ENCODE peak calls at places on chromosomes 2 and 18, in seven cellular contexts. N, I, X, S, M, Y and T are unnamed samples.
A peak's percentile ranks its signal among the peaks of the same experiment; 100 is the strongest.

GRCh38 chr2:147511491-147511948 is 333.3 kb upstream of the ACVR2A start:
- DNase-seq in X (no peak), I (peak; percentile 35), M (no peak), S (no peak), N (peak; percentile 23), Y (no peak), T (no peak)

GRCh38 chr2:218876562-218877219 is 4.0 kb upstream of the WNT10A start:
- DNase-seq in I (peak; percentile 49), M (peak; percentile 45), X (peak; percentile 78), Y (no peak), N (peak; percentile 71), S (peak; percentile 88), T (peak; percentile 72)

GRCh38 chr2:136139601-136140000 is 21.7 kb upstream of the CXCR4 start:
- DNase-seq in X (peak; percentile 55), S (no peak), M (no peak), N (no peak), Y (no peak), I (no peak), T (no peak)

GRCh38 chr2:197263077-197263476 is 47.5 kb downstream of the ANKRD44 start:
- DNase-seq in X (no peak), S (no peak), Y (no peak), N (no peak), M (no peak), I (no peak), T (no peak)

GRCh38 chr2:102520009-102520408 is 47.0 kb downstream of the SLC9A4 start:
- DNase-seq in I (no peak), S (peak; percentile 22), M (no peak), X (peak; percentile 68), N (peak; percentile 26), Y (no peak), T (no peak)

GRCh38 chr2:121282800-121283382 is 2.1 kb downstream of the TFCP2L1 start:
- DNase-seq in Y (no peak), S (no peak), X (no peak), I (no peak), N (no peak), M (no peak), T (no peak)

GRCh38 chr2:69917854-69918253 is 2.9 kb downstream of the MXD1 start:
- DNase-seq in S (no peak), M (no peak), I (no peak), N (peak; percentile 75), X (no peak), Y (no peak), T (peak; percentile 19)

GRCh38 chr18:37481058-37481457 is 84.5 kb downstream of the CELF4 start:
- DNase-seq in M (no peak), X (no peak), S (no peak), N (no peak), Y (no peak), I (no peak), T (no peak)

GRCh38 chr2:158600155-158600802 is 143.5 kb downstream of the PKP4 start:
- DNase-seq in M (no peak), S (no peak), X (no peak), I (peak; percentile 32), N (peak; percentile 84), Y (no peak), T (peak; percentile 85)

GRCh38 chr2:121530210-121530562 is 494 bp upstream of the RNU4ATAC start:
- DNase-seq in I (peak; percentile 63), M (no peak), X (peak; percentile 85), S (peak; percentile 87), N (peak; percentile 83), Y (peak; percentile 47), T (peak; percentile 82)

GRCh38 chr18:49647496-49648168 is 85.8 kb downstream of the LIPG start:
- DNase-seq in I (no peak), M (no peak), N (peak; percentile 50), Y (no peak), S (no peak), X (no peak), T (no peak)

GRCh38 chr2:55102056-55102812 is 52.0 kb upstream of the RTN4 start:
- DNase-seq in X (no peak), M (no peak), I (no peak), N (peak; percentile 90), Y (no peak), S (no peak), T (no peak)

GRCh38 chr18:477565-477964 is 22.9 kb downstream of the COLEC12 start:
- DNase-seq in M (no peak), X (peak; percentile 44), N (no peak), I (no peak), S (no peak), Y (no peak), T (no peak)

GRCh38 chr2:171451074-171451473 is 17.0 kb downstream of the DCAF17 start:
- DNase-seq in S (no peak), N (no peak), Y (no peak), M (no peak), X (no peak), I (no peak), T (no peak)

GRCh38 chr18:63686871-63687270 is 15.9 kb upstream of the SERPINB11 start:
- DNase-seq in I (no peak), X (no peak), M (no peak), Y (no peak), N (peak; percentile 34), S (no peak), T (no peak)

GRCh38 chr2:96552284-96553175 is 16.0 kb downstream of the ARID5A start:
- DNase-seq in M (no peak), Y (no peak), N (no peak), X (no peak), S (peak; percentile 15), I (no peak), T (no peak)

GRCh38 chr2:217988840-217989204 is 14.0 kb downstream of the TNS1 start:
- DNase-seq in N (no peak), I (no peak), M (no peak), S (no peak), X (no peak), Y (no peak), T (no peak)

GRCh38 chr2:203600286-203600685 is 65.2 kb upstream of the RAPH1 start:
- DNase-seq in I (no peak), S (no peak), M (no peak), N (no peak), Y (peak; percentile 62), X (no peak), T (no peak)

GRCh38 chr2:238921681-238922319 is 73.9 kb downstream of the TWIST2 start:
- DNase-seq in X (no peak), S (no peak), N (no peak), M (no peak), Y (no peak), I (peak; percentile 9), T (no peak)

GRCh38 chr18:13435596-13436333 is 217.2 kb downstream of the LDLRAD4 start:
- DNase-seq in I (peak; percentile 40), M (no peak), S (no peak), X (no peak), Y (no peak), N (peak; percentile 64), T (no peak)

GRCh38 chr2:75079575-75079974 is 119.7 kb downstream of the TACR1 start:
- DNase-seq in X (no peak), S (no peak), Y (no peak), N (no peak), M (no peak), I (no peak), T (no peak)

GRCh38 chr2:46716806-46717732 is 198.5 kb downstream of the MCFD2 start:
- DNase-seq in Y (no peak), S (no peak), X (no peak), I (no peak), M (no peak), N (peak; percentile 83), T (no peak)

GRCh38 chr2:193368615-193369014 is 1173.9 kb upstream of the TMEFF2 start:
- DNase-seq in X (no peak), S (no peak), I (no peak), Y (no peak), M (no peak), N (no peak), T (no peak)

GRCh38 chr2:195118276-195118675 is 538.8 kb upstream of the SLC39A10 start:
- DNase-seq in Y (no peak), S (no peak), X (no peak), M (no peak), N (no peak), I (no peak), T (no peak)
- H3K4me3 ChIP-seq in Y (no peak overlapping the region), S (no peak overlapping the region), X (no peak overlapping the region), M (no peak overlapping the region), N (no peak overlapping the region), I (no peak overlapping the region), T (no peak overlapping the region)

DNA sequence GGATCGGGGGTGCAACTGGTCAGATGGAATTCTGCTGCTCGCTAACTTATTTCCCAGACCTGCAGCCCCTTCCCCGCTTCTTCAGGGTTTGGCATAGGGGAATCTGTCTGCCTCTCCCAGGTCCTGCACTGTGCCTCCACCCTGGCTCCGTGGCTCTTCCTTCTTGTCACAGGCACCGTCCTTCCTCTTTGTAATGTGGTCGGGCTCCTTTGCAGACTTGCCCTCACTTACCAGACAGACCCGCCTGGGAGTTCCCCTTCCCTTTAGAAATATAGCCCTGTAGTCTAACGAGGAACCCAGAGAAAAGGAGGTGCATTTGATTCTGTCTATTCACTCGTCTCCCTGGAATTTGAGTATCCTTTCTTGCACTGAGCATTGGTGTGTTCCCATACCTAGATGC is 63.9 kb upstream of the PAX8 start:
- DNase-seq in M (no peak), N (no peak), I (no peak), X (no peak), Y (no peak), S (no peak), T (no peak)
- H3K4me3 ChIP-seq in M (no peak overlapping the region), N (no peak overlapping the region), I (no peak overlapping the region), X (no peak overlapping the region), Y (no peak overlapping the region), S (no peak overlapping the region), T (no peak overlapping the region)

GRCh38 chr2:108571262-108571661 is 37.0 kb downstream of the LIMS1 start:
- DNase-seq in Y (no peak), I (no peak), S (no peak), M (no peak), X (no peak), N (peak; percentile 82), T (peak; percentile 82)

GRCh38 chr2:108573070-108573469 is 38.8 kb downstream of the LIMS1 start:
- DNase-seq in M (no peak), I (no peak), N (peak; percentile 90), X (no peak), Y (no peak), S (no peak), T (no peak)

GRCh38 chr2:108574332-108574731 is 40.1 kb downstream of the LIMS1 start:
- DNase-seq in I (no peak), N (no peak), S (no peak), X (no peak), Y (no peak), M (no peak), T (no peak)

GRCh38 chr2:108577099-108577498 is 42.8 kb downstream of the LIMS1 start:
- DNase-seq in M (no peak), X (no peak), I (no peak), Y (no peak), N (no peak), S (no peak), T (no peak)

GRCh38 chr2:108575132-108575966 is 41.1 kb downstream of the LIMS1 start:
- DNase-seq in Y (no peak), I (no peak), M (no peak), N (peak; percentile 82), X (no peak), S (no peak), T (peak; percentile 94)
- H3K4me3 ChIP-seq in Y (no peak overlapping the region), I (no peak overlapping the region), M (no peak overlapping the region), N (no peak overlapping the region), X (no peak overlapping the region), S (no peak overlapping the region), T (no peak overlapping the region)

DNA sequence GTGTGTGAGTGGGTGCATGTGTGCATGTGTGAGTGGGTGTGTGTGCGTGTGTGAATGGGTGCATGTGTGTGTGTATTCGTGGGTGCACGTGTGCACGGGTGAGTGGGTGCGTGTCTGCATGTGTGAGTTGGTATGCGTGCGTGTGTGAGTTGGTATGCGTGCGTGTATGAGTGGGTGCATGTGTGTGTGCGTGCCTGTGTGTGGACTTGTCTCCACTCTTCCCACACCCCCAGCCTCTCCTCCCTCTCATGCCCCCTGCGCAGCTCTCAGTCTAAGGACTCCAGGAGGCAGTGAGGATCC is 5.1 kb upstream of the OTOF start:
- DNase-seq in X (no peak), Y (no peak), S (no peak), M (no peak), I (no peak), N (no peak), T (no peak)
- H3K4me3 ChIP-seq in X (no peak overlapping the region), Y (no peak overlapping the region), S (no peak overlapping the region), M (no peak overlapping the region), I (no peak overlapping the region), N (no peak overlapping the region), T (no peak overlapping the region)